ENCODE peak calls at places on chromosomes 1 and 21, in ten cellular contexts. One of them, this sample, is unnamed.

GRCh38 chr21:31184462-31184861 is 146.2 kb upstream of the KRTAP19-8 start:
- DNase-seq in progenitor cell of endocrine pancreas: no peak
- DNase-seq in activated CD8-positive, alpha-beta memory T cell treated with anti-CD3 and anti-CD28 coated beads, Interleukin-2, amount 10 ng/mL, durations not matched to agents 7 days and 5 days: peak; percentile 78
- DNase-seq in HTR-8/SVneo: no peak
- DNase-seq in nephron progenitor cell: no peak
- DNase-seq in activated gamma-delta T cell treated with Interleukin-2 at 50 U/mL for 16 hours: peak; percentile 34
- DNase-seq in NCI-H1105 treated with DMSO at 0.1 percent for 48 hours: no peak
- DNase-seq in brain microvascular endothelial cell: no peak
- DNase-seq in AG09319: no peak
- DNase-seq in ELR: no peak
- DNase-seq in this sample: no peak

GRCh38 chr1:112396668-112397025 is 633 bp downstream of the CTTNBP2NL start:
- DNase-seq in progenitor cell of endocrine pancreas: no peak
- DNase-seq in activated CD8-positive, alpha-beta memory T cell treated with anti-CD3 and anti-CD28 coated beads, Interleukin-2, amount 10 ng/mL, durations not matched to agents 7 days and 5 days: no peak
- DNase-seq in HTR-8/SVneo: no peak
- DNase-seq in nephron progenitor cell: peak; percentile 24
- DNase-seq in activated gamma-delta T cell treated with Interleukin-2 at 50 U/mL for 16 hours: no peak
- DNase-seq in NCI-H1105 treated with DMSO at 0.1 percent for 48 hours: peak; percentile 36
- DNase-seq in brain microvascular endothelial cell: no peak
- DNase-seq in AG09319: no peak
- DNase-seq in ELR: peak; percentile 62
- DNase-seq in this sample: no peak

GRCh38 chr1:162279099-162279498 is 97.6 kb downstream of the SPATA46 start:
- DNase-seq in progenitor cell of endocrine pancreas: no peak
- DNase-seq in activated CD8-positive, alpha-beta memory T cell treated with anti-CD3 and anti-CD28 coated beads, Interleukin-2, amount 10 ng/mL, durations not matched to agents 7 days and 5 days: no peak
- DNase-seq in HTR-8/SVneo: no peak
- DNase-seq in nephron progenitor cell: peak; percentile 28
- DNase-seq in activated gamma-delta T cell treated with Interleukin-2 at 50 U/mL for 16 hours: no peak
- DNase-seq in NCI-H1105 treated with DMSO at 0.1 percent for 48 hours: peak; percentile 13
- DNase-seq in brain microvascular endothelial cell: no peak
- DNase-seq in AG09319: no peak
- DNase-seq in ELR: no peak
- DNase-seq in this sample: no peak

GRCh38 chr1:96521994-96522760 is 199.4 kb upstream of the PTBP2 start:
- DNase-seq in progenitor cell of endocrine pancreas: no peak
- DNase-seq in activated CD8-positive, alpha-beta memory T cell treated with anti-CD3 and anti-CD28 coated beads, Interleukin-2, amount 10 ng/mL, durations not matched to agents 7 days and 5 days: no peak
- DNase-seq in HTR-8/SVneo: no peak
- DNase-seq in nephron progenitor cell: no peak
- DNase-seq in activated gamma-delta T cell treated with Interleukin-2 at 50 U/mL for 16 hours: no peak
- DNase-seq in NCI-H1105 treated with DMSO at 0.1 percent for 48 hours: no peak
- DNase-seq in brain microvascular endothelial cell: peak; percentile 16
- DNase-seq in AG09319: no peak
- DNase-seq in ELR: peak; percentile 74
- DNase-seq in this sample: no peak

GRCh38 chr1:19311503-19311930 is 427 bp downstream of the AKR7A2 start:
- DNase-seq in progenitor cell of endocrine pancreas: no peak
- DNase-seq in activated CD8-positive, alpha-beta memory T cell treated with anti-CD3 and anti-CD28 coated beads, Interleukin-2, amount 10 ng/mL, durations not matched to agents 7 days and 5 days: no peak
- DNase-seq in HTR-8/SVneo: peak; percentile 20
- DNase-seq in nephron progenitor cell: no peak
- DNase-seq in activated gamma-delta T cell treated with Interleukin-2 at 50 U/mL for 16 hours: no peak
- DNase-seq in NCI-H1105 treated with DMSO at 0.1 percent for 48 hours: peak; percentile 51
- DNase-seq in brain microvascular endothelial cell: no peak
- DNase-seq in AG09319: no peak
- DNase-seq in ELR: peak; percentile 44
- DNase-seq in this sample: no peak

GRCh38 chr1:235442788-235443429 is 61.3 kb downstream of the B3GALNT2 start:
- DNase-seq in progenitor cell of endocrine pancreas: no peak
- DNase-seq in activated CD8-positive, alpha-beta memory T cell treated with anti-CD3 and anti-CD28 coated beads, Interleukin-2, amount 10 ng/mL, durations not matched to agents 7 days and 5 days: no peak
- DNase-seq in HTR-8/SVneo: peak; percentile 29
- DNase-seq in nephron progenitor cell: no peak
- DNase-seq in activated gamma-delta T cell treated with Interleukin-2 at 50 U/mL for 16 hours: no peak
- DNase-seq in NCI-H1105 treated with DMSO at 0.1 percent for 48 hours: no peak
- DNase-seq in brain microvascular endothelial cell: peak; percentile 42
- DNase-seq in AG09319: peak; percentile 38
- DNase-seq in ELR: peak; percentile 81
- DNase-seq in this sample: peak; percentile 44

GRCh38 chr1:223177681-223178080 is 34.6 kb upstream of the TLR5 start:
- DNase-seq in progenitor cell of endocrine pancreas: no peak
- DNase-seq in activated CD8-positive, alpha-beta memory T cell treated with anti-CD3 and anti-CD28 coated beads, Interleukin-2, amount 10 ng/mL, durations not matched to agents 7 days and 5 days: no peak
- DNase-seq in HTR-8/SVneo: no peak
- DNase-seq in nephron progenitor cell: no peak
- DNase-seq in activated gamma-delta T cell treated with Interleukin-2 at 50 U/mL for 16 hours: no peak
- DNase-seq in NCI-H1105 treated with DMSO at 0.1 percent for 48 hours: no peak
- DNase-seq in brain microvascular endothelial cell: no peak
- DNase-seq in AG09319: no peak
- DNase-seq in ELR: no peak
- DNase-seq in this sample: no peak

GRCh38 chr1:56477164-56478111 is 101.9 kb downstream of the PLPP3 start:
- DNase-seq in progenitor cell of endocrine pancreas: peak; percentile 24
- DNase-seq in activated CD8-positive, alpha-beta memory T cell treated with anti-CD3 and anti-CD28 coated beads, Interleukin-2, amount 10 ng/mL, durations not matched to agents 7 days and 5 days: no peak
- DNase-seq in HTR-8/SVneo: no peak
- DNase-seq in nephron progenitor cell: peak; percentile 62
- DNase-seq in activated gamma-delta T cell treated with Interleukin-2 at 50 U/mL for 16 hours: no peak
- DNase-seq in NCI-H1105 treated with DMSO at 0.1 percent for 48 hours: no peak
- DNase-seq in brain microvascular endothelial cell: peak; percentile 42
- DNase-seq in AG09319: no peak
- DNase-seq in ELR: peak; percentile 30
- DNase-seq in this sample: no peak

GRCh38 chr1:14334336-14335176 is 263.9 kb upstream of the KAZN start:
- DNase-seq in progenitor cell of endocrine pancreas: no peak
- DNase-seq in activated CD8-positive, alpha-beta memory T cell treated with anti-CD3 and anti-CD28 coated beads, Interleukin-2, amount 10 ng/mL, durations not matched to agents 7 days and 5 days: no peak
- DNase-seq in HTR-8/SVneo: no peak
- DNase-seq in nephron progenitor cell: no peak
- DNase-seq in activated gamma-delta T cell treated with Interleukin-2 at 50 U/mL for 16 hours: no peak
- DNase-seq in NCI-H1105 treated with DMSO at 0.1 percent for 48 hours: no peak
- DNase-seq in brain microvascular endothelial cell: no peak
- DNase-seq in AG09319: no peak
- DNase-seq in ELR: no peak
- DNase-seq in this sample: no peak

GRCh38 chr1:22399421-22400091 is 52.1 kb upstream of the ZBTB40 start:
- DNase-seq in progenitor cell of endocrine pancreas: no peak
- DNase-seq in activated CD8-positive, alpha-beta memory T cell treated with anti-CD3 and anti-CD28 coated beads, Interleukin-2, amount 10 ng/mL, durations not matched to agents 7 days and 5 days: no peak
- DNase-seq in HTR-8/SVneo: no peak
- DNase-seq in nephron progenitor cell: no peak
- DNase-seq in activated gamma-delta T cell treated with Interleukin-2 at 50 U/mL for 16 hours: no peak
- DNase-seq in NCI-H1105 treated with DMSO at 0.1 percent for 48 hours: no peak
- DNase-seq in brain microvascular endothelial cell: no peak
- DNase-seq in AG09319: no peak
- DNase-seq in ELR: no peak
- DNase-seq in this sample: no peak

GRCh38 chr1:75996196-75996595 is 64.0 kb upstream of the ASB17 start:
- DNase-seq in progenitor cell of endocrine pancreas: no peak
- DNase-seq in activated CD8-positive, alpha-beta memory T cell treated with anti-CD3 and anti-CD28 coated beads, Interleukin-2, amount 10 ng/mL, durations not matched to agents 7 days and 5 days: no peak
- DNase-seq in HTR-8/SVneo: no peak
- DNase-seq in nephron progenitor cell: no peak
- DNase-seq in activated gamma-delta T cell treated with Interleukin-2 at 50 U/mL for 16 hours: no peak
- DNase-seq in NCI-H1105 treated with DMSO at 0.1 percent for 48 hours: no peak
- DNase-seq in brain microvascular endothelial cell: no peak
- DNase-seq in AG09319: no peak
- DNase-seq in ELR: peak; percentile 53
- DNase-seq in this sample: peak; percentile 26

GRCh38 chr1:47859092-47859743 is 138.0 kb downstream of the TRABD2B start:
- DNase-seq in progenitor cell of endocrine pancreas: no peak
- DNase-seq in activated CD8-positive, alpha-beta memory T cell treated with anti-CD3 and anti-CD28 coated beads, Interleukin-2, amount 10 ng/mL, durations not matched to agents 7 days and 5 days: no peak
- DNase-seq in HTR-8/SVneo: no peak
- DNase-seq in nephron progenitor cell: no peak
- DNase-seq in activated gamma-delta T cell treated with Interleukin-2 at 50 U/mL for 16 hours: no peak
- DNase-seq in NCI-H1105 treated with DMSO at 0.1 percent for 48 hours: no peak
- DNase-seq in brain microvascular endothelial cell: no peak
- DNase-seq in AG09319: no peak
- DNase-seq in ELR: no peak
- DNase-seq in this sample: no peak

GRCh38 chr1:23422955-23423354 is 1.6 kb downstream of the TCEA3 start:
- DNase-seq in progenitor cell of endocrine pancreas: no peak
- DNase-seq in activated CD8-positive, alpha-beta memory T cell treated with anti-CD3 and anti-CD28 coated beads, Interleukin-2, amount 10 ng/mL, durations not matched to agents 7 days and 5 days: no peak
- DNase-seq in HTR-8/SVneo: no peak
- DNase-seq in nephron progenitor cell: no peak
- DNase-seq in activated gamma-delta T cell treated with Interleukin-2 at 50 U/mL for 16 hours: no peak
- DNase-seq in NCI-H1105 treated with DMSO at 0.1 percent for 48 hours: no peak
- DNase-seq in brain microvascular endothelial cell: no peak
- DNase-seq in AG09319: no peak
- DNase-seq in ELR: no peak
- DNase-seq in this sample: no peak

GRCh38 chr1:1165900-1166421 is 7.7 kb upstream of the TTLL10 start:
- DNase-seq in progenitor cell of endocrine pancreas: no peak
- DNase-seq in activated CD8-positive, alpha-beta memory T cell treated with anti-CD3 and anti-CD28 coated beads, Interleukin-2, amount 10 ng/mL, durations not matched to agents 7 days and 5 days: no peak
- DNase-seq in HTR-8/SVneo: no peak
- DNase-seq in nephron progenitor cell: peak; percentile 18
- DNase-seq in activated gamma-delta T cell treated with Interleukin-2 at 50 U/mL for 16 hours: no peak
- DNase-seq in NCI-H1105 treated with DMSO at 0.1 percent for 48 hours: no peak
- DNase-seq in brain microvascular endothelial cell: no peak
- DNase-seq in AG09319: no peak
- DNase-seq in ELR: no peak
- DNase-seq in this sample: no peak

GRCh38 chr1:195804547-195804946 is 803.7 kb downstream of the KCNT2 start:
- DNase-seq in progenitor cell of endocrine pancreas: no peak
- DNase-seq in activated CD8-positive, alpha-beta memory T cell treated with anti-CD3 and anti-CD28 coated beads, Interleukin-2, amount 10 ng/mL, durations not matched to agents 7 days and 5 days: no peak
- DNase-seq in HTR-8/SVneo: no peak
- DNase-seq in nephron progenitor cell: no peak
- DNase-seq in activated gamma-delta T cell treated with Interleukin-2 at 50 U/mL for 16 hours: no peak
- DNase-seq in NCI-H1105 treated with DMSO at 0.1 percent for 48 hours: peak; percentile 10
- DNase-seq in brain microvascular endothelial cell: no peak
- DNase-seq in AG09319: no peak
- DNase-seq in ELR: peak; percentile 20
- DNase-seq in this sample: no peak

GRCh38 chr1:48492392-48492791 is 20.4 kb upstream of the SPATA6 start:
- DNase-seq in progenitor cell of endocrine pancreas: no peak
- DNase-seq in activated CD8-positive, alpha-beta memory T cell treated with anti-CD3 and anti-CD28 coated beads, Interleukin-2, amount 10 ng/mL, durations not matched to agents 7 days and 5 days: no peak
- DNase-seq in HTR-8/SVneo: no peak
- DNase-seq in nephron progenitor cell: no peak
- DNase-seq in activated gamma-delta T cell treated with Interleukin-2 at 50 U/mL for 16 hours: no peak
- DNase-seq in NCI-H1105 treated with DMSO at 0.1 percent for 48 hours: peak; percentile 80
- DNase-seq in brain microvascular endothelial cell: no peak
- DNase-seq in AG09319: no peak
- DNase-seq in ELR: no peak
- DNase-seq in this sample: no peak

GRCh38 chr21:30990514-30991304 is 47.6 kb downstream of the KRTAP19-8 start:
- DNase-seq in progenitor cell of endocrine pancreas: no peak
- DNase-seq in activated CD8-positive, alpha-beta memory T cell treated with anti-CD3 and anti-CD28 coated beads, Interleukin-2, amount 10 ng/mL, durations not matched to agents 7 days and 5 days: no peak
- DNase-seq in HTR-8/SVneo: no peak
- DNase-seq in nephron progenitor cell: no peak
- DNase-seq in activated gamma-delta T cell treated with Interleukin-2 at 50 U/mL for 16 hours: no peak
- DNase-seq in NCI-H1105 treated with DMSO at 0.1 percent for 48 hours: no peak
- DNase-seq in brain microvascular endothelial cell: no peak
- DNase-seq in AG09319: no peak
- DNase-seq in ELR: no peak
- DNase-seq in this sample: no peak

This sample was measured in astrocyte of the cerebellum.